ENCODE peak calls at places on chromosomes 4 and X, in nine cellular contexts. Y, X, C, Z, K, G, J, S and E are unnamed samples.

GRCh38 chrX:44012484-44013096 is 39.4 kb upstream of the NDP start:
- DNase-seq in C (no peak), Y (peak), X (peak), Z (peak), G (no peak), K (no peak), S (peak), J (no peak), E (peak)

GRCh38 chr4:185839204-185839712 is 27.3 kb upstream of the SORBS2 start:
- DNase-seq in Z (no peak), C (peak), K (peak), X (no peak), G (peak), Y (peak), J (no peak), S (peak), E (peak)

GRCh38 chr4:8653326-8654000 is 60.9 kb downstream of the CPZ start:
- DNase-seq in C (no peak), Y (no peak), S (no peak), J (no peak), X (no peak), K (peak), Z (no peak), G (no peak), E (no peak)

GRCh38 chrX:71450433-71451106 is 82.3 kb upstream of the OGT start:
- DNase-seq in S (no peak), Z (no peak), K (no peak), X (no peak), G (no peak), J (no peak), Y (no peak), C (no peak), E (no peak)

GRCh38 chr4:78079701-78080430 is 22.7 kb downstream of the FRAS1 start:
- DNase-seq in J (no peak), G (no peak), C (no peak), X (no peak), Z (no peak), K (no peak), S (no peak), Y (no peak), E (no peak)

GRCh38 chrX:70432936-70433847 is 10.1 kb downstream of the GDPD2 start:
- DNase-seq in K (no peak), Z (no peak), Y (no peak), X (no peak), G (no peak), C (no peak), J (no peak), S (no peak), E (no peak)

GRCh38 chr4:62324215-62324614 is 1124.1 kb downstream of the ADGRL3 start:
- DNase-seq in X (no peak), C (no peak), J (no peak), S (no peak), Z (no peak), K (no peak), Y (peak), G (no peak), E (no peak)

GRCh38 chr4:101345271-101345595 is 2.1 kb downstream of the PPP3CA start:
- DNase-seq in Z (no peak), C (peak), Y (peak), K (no peak), G (peak), X (peak), S (peak), J (no peak), E (no peak)

GRCh38 chr4:10593130-10593529 is 91.4 kb downstream of the CLNK start:
- DNase-seq in K (peak), J (no peak), Y (no peak), X (no peak), C (no peak), S (no peak), Z (no peak), G (no peak), E (peak)

GRCh38 chr4:167986044-167986443 is 106.3 kb upstream of the ANXA10 start:
- DNase-seq in X (no peak), C (no peak), K (no peak), Y (no peak), S (no peak), G (no peak), J (no peak), Z (no peak), E (no peak)

GRCh38 chr4:32135642-32136041 is 1415.5 kb downstream of the PCDH7 start:
- DNase-seq in X (no peak), J (no peak), G (no peak), Z (no peak), K (no peak), S (no peak), C (no peak), Y (peak), E (no peak)